ENCODE peak calls at places on chromosomes 5 and 9, in four cellular contexts. T is heart right ventricle; P is CD8-positive, alpha-beta T cell; C is H7. Q is an unnamed sample.

GRCh38 chr9:88024896-88025295 is 50.6 kb upstream of the CDK20 start:
- DNase-seq in P (no peak), C (no peak), T (no peak), Q (peak)

GRCh38 chr9:107933042-107933441 is 443.5 kb upstream of the KLF4 start:
- DNase-seq in C (no peak), T (no peak), P (no peak), Q (peak)

GRCh38 chr9:27505744-27506161 is 18.3 kb upstream of the IFNK start:
- DNase-seq in T (no peak), C (no peak), P (no peak), Q (no peak)

GRCh38 chr5:65809817-65810531 is 88.0 kb downstream of the NLN start:
- DNase-seq in P (no peak), C (no peak), T (peak), Q (no peak)

GRCh38 chr5:72066658-72067057 is 40.6 kb upstream of the MAP1B start:
- DNase-seq in C (no peak), P (no peak), T (no peak), Q (no peak)

GRCh38 chr5:1925111-1926070 is 42.7 kb upstream of the IRX4 start:
- DNase-seq in T (no peak), P (no peak), C (peak), Q (no peak)

GRCh38 chr9:88076286-88077070 is 61.8 kb downstream of the SPATA31C2 start:
- DNase-seq in T (peak), P (no peak), C (peak), Q (peak)

GRCh38 chr9:131737426-131737825 is 2.5 kb downstream of the RAPGEF1 start:
- DNase-seq in P (no peak), T (no peak), C (no peak), Q (no peak)

Q was measured in neural progenitor cell.